ENCODE peak calls at places on chromosomes 4 and X, in eight cellular contexts. One of them, this sample, is unnamed.

GRCh38 chr4:114472269-114473032 is 126.2 kb upstream of the UGT8 start:
- DNase-seq in stimulated activated CD4-positive, alpha-beta T cell treated with anti-CD3 and anti-CD28 coated beads, Interleukin-15, amount 100 ng/mL, for 1 hour: no peak
- DNase-seq in GM23338: no peak
- DNase-seq in RWPE1: no peak
- DNase-seq in M059J: no peak
- DNase-seq in NCI-H2081 treated with DMSO at 0.1 percent for 48 hours: no peak
- DNase-seq in frontal cortex: no peak
- DNase-seq in naive thymus-derived CD8-positive, alpha-beta T cell: no peak
- DNase-seq in this sample: no peak

GRCh38 chrX:110759785-110760184 is 35.8 kb downstream of the CHRDL1 start:
- DNase-seq in NCI-H2081 treated with DMSO at 0.1 percent for 48 hours: no peak
- DNase-seq in RWPE1: no peak
- DNase-seq in naive thymus-derived CD8-positive, alpha-beta T cell: no peak
- DNase-seq in frontal cortex: no peak
- DNase-seq in GM23338: no peak
- DNase-seq in M059J: peak
- DNase-seq in stimulated activated CD4-positive, alpha-beta T cell treated with anti-CD3 and anti-CD28 coated beads, Interleukin-15, amount 100 ng/mL, for 1 hour: no peak
- DNase-seq in this sample: no peak

GRCh38 chr4:119046263-119046662 is 89.4 kb upstream of the MYOZ2 start:
- DNase-seq in stimulated activated CD4-positive, alpha-beta T cell treated with anti-CD3 and anti-CD28 coated beads, Interleukin-15, amount 100 ng/mL, for 1 hour: no peak
- DNase-seq in NCI-H2081 treated with DMSO at 0.1 percent for 48 hours: no peak
- DNase-seq in M059J: no peak
- DNase-seq in frontal cortex: no peak
- DNase-seq in naive thymus-derived CD8-positive, alpha-beta T cell: no peak
- DNase-seq in RWPE1: no peak
- DNase-seq in GM23338: no peak
- DNase-seq in this sample: no peak

GRCh38 chrX:17527135-17527701 is 152.2 kb downstream of the NHS start:
- DNase-seq in stimulated activated CD4-positive, alpha-beta T cell treated with anti-CD3 and anti-CD28 coated beads, Interleukin-15, amount 100 ng/mL, for 1 hour: no peak
- DNase-seq in GM23338: no peak
- DNase-seq in M059J: peak
- DNase-seq in naive thymus-derived CD8-positive, alpha-beta T cell: no peak
- DNase-seq in frontal cortex: no peak
- DNase-seq in NCI-H2081 treated with DMSO at 0.1 percent for 48 hours: no peak
- DNase-seq in RWPE1: no peak
- DNase-seq in this sample: no peak

GRCh38 chr4:39502034-39502658 is 25.1 kb downstream of the UGDH start:
- DNase-seq in naive thymus-derived CD8-positive, alpha-beta T cell: no peak
- DNase-seq in NCI-H2081 treated with DMSO at 0.1 percent for 48 hours: no peak
- DNase-seq in RWPE1: peak
- DNase-seq in M059J: peak
- DNase-seq in stimulated activated CD4-positive, alpha-beta T cell treated with anti-CD3 and anti-CD28 coated beads, Interleukin-15, amount 100 ng/mL, for 1 hour: no peak
- DNase-seq in GM23338: no peak
- DNase-seq in frontal cortex: no peak
- DNase-seq in this sample: no peak

GRCh38 chr4:24968992-24969391 is 56.1 kb upstream of the CCDC149 start:
- DNase-seq in RWPE1: no peak
- DNase-seq in stimulated activated CD4-positive, alpha-beta T cell treated with anti-CD3 and anti-CD28 coated beads, Interleukin-15, amount 100 ng/mL, for 1 hour: no peak
- DNase-seq in M059J: no peak
- DNase-seq in GM23338: no peak
- DNase-seq in naive thymus-derived CD8-positive, alpha-beta T cell: no peak
- DNase-seq in NCI-H2081 treated with DMSO at 0.1 percent for 48 hours: no peak
- DNase-seq in frontal cortex: no peak
- DNase-seq in this sample: no peak

GRCh38 chr4:23728393-23728792 is 161.5 kb downstream of the PPARGC1A start:
- DNase-seq in GM23338: no peak
- DNase-seq in stimulated activated CD4-positive, alpha-beta T cell treated with anti-CD3 and anti-CD28 coated beads, Interleukin-15, amount 100 ng/mL, for 1 hour: no peak
- DNase-seq in M059J: peak
- DNase-seq in naive thymus-derived CD8-positive, alpha-beta T cell: no peak
- DNase-seq in RWPE1: peak
- DNase-seq in NCI-H2081 treated with DMSO at 0.1 percent for 48 hours: no peak
- DNase-seq in frontal cortex: peak
- DNase-seq in this sample: no peak

GRCh38 chr4:56200275-56200674 is 187.0 kb downstream of the AASDH start:
- DNase-seq in frontal cortex: no peak
- DNase-seq in naive thymus-derived CD8-positive, alpha-beta T cell: no peak
- DNase-seq in GM23338: no peak
- DNase-seq in stimulated activated CD4-positive, alpha-beta T cell treated with anti-CD3 and anti-CD28 coated beads, Interleukin-15, amount 100 ng/mL, for 1 hour: no peak
- DNase-seq in NCI-H2081 treated with DMSO at 0.1 percent for 48 hours: no peak
- DNase-seq in RWPE1: no peak
- DNase-seq in M059J: no peak
- DNase-seq in this sample: no peak

GRCh38 chr4:174524242-174524641 is 2.0 kb upstream of the HPGD start:
- DNase-seq in stimulated activated CD4-positive, alpha-beta T cell treated with anti-CD3 and anti-CD28 coated beads, Interleukin-15, amount 100 ng/mL, for 1 hour: no peak
- DNase-seq in frontal cortex: no peak
- DNase-seq in RWPE1: no peak
- DNase-seq in naive thymus-derived CD8-positive, alpha-beta T cell: no peak
- DNase-seq in M059J: no peak
- DNase-seq in NCI-H2081 treated with DMSO at 0.1 percent for 48 hours: no peak
- DNase-seq in GM23338: no peak
- DNase-seq in this sample: no peak

GRCh38 chr4:3124070-3124767 is 49.7 kb downstream of the HTT start:
- DNase-seq in GM23338: no peak
- DNase-seq in stimulated activated CD4-positive, alpha-beta T cell treated with anti-CD3 and anti-CD28 coated beads, Interleukin-15, amount 100 ng/mL, for 1 hour: no peak
- DNase-seq in frontal cortex: no peak
- DNase-seq in naive thymus-derived CD8-positive, alpha-beta T cell: no peak
- DNase-seq in NCI-H2081 treated with DMSO at 0.1 percent for 48 hours: no peak
- DNase-seq in M059J: no peak
- DNase-seq in RWPE1: no peak
- DNase-seq in this sample: no peak

GRCh38 chr4:164748375-164748774 is 5.6 kb upstream of the SMIM31 start:
- DNase-seq in M059J: peak
- DNase-seq in stimulated activated CD4-positive, alpha-beta T cell treated with anti-CD3 and anti-CD28 coated beads, Interleukin-15, amount 100 ng/mL, for 1 hour: no peak
- DNase-seq in NCI-H2081 treated with DMSO at 0.1 percent for 48 hours: no peak
- DNase-seq in RWPE1: peak
- DNase-seq in GM23338: peak
- DNase-seq in frontal cortex: peak
- DNase-seq in naive thymus-derived CD8-positive, alpha-beta T cell: no peak
- DNase-seq in this sample: peak

GRCh38 chr4:39056023-39056422 is 6.0 kb upstream of the KLHL5 start:
- DNase-seq in stimulated activated CD4-positive, alpha-beta T cell treated with anti-CD3 and anti-CD28 coated beads, Interleukin-15, amount 100 ng/mL, for 1 hour: no peak
- DNase-seq in M059J: no peak
- DNase-seq in RWPE1: no peak
- DNase-seq in NCI-H2081 treated with DMSO at 0.1 percent for 48 hours: no peak
- DNase-seq in GM23338: no peak
- DNase-seq in naive thymus-derived CD8-positive, alpha-beta T cell: no peak
- DNase-seq in frontal cortex: no peak
- DNase-seq in this sample: no peak

GRCh38 chrX:148024425-148025148 is 43.5 kb downstream of the FMR1NB start:
- DNase-seq in GM23338: no peak
- DNase-seq in stimulated activated CD4-positive, alpha-beta T cell treated with anti-CD3 and anti-CD28 coated beads, Interleukin-15, amount 100 ng/mL, for 1 hour: no peak
- DNase-seq in NCI-H2081 treated with DMSO at 0.1 percent for 48 hours: no peak
- DNase-seq in RWPE1: no peak
- DNase-seq in frontal cortex: no peak
- DNase-seq in M059J: no peak
- DNase-seq in naive thymus-derived CD8-positive, alpha-beta T cell: no peak
- DNase-seq in this sample: no peak

GRCh38 chr4:147581601-147582350 is 35.4 kb upstream of the TMEM184C start:
- DNase-seq in naive thymus-derived CD8-positive, alpha-beta T cell: no peak
- DNase-seq in RWPE1: no peak
- DNase-seq in frontal cortex: no peak
- DNase-seq in stimulated activated CD4-positive, alpha-beta T cell treated with anti-CD3 and anti-CD28 coated beads, Interleukin-15, amount 100 ng/mL, for 1 hour: no peak
- DNase-seq in M059J: peak
- DNase-seq in GM23338: no peak
- DNase-seq in NCI-H2081 treated with DMSO at 0.1 percent for 48 hours: no peak
- DNase-seq in this sample: no peak

GRCh38 chr4:76108467-76109181 is 34.1 kb downstream of the ART3 start:
- DNase-seq in NCI-H2081 treated with DMSO at 0.1 percent for 48 hours: no peak
- DNase-seq in M059J: peak
- DNase-seq in stimulated activated CD4-positive, alpha-beta T cell treated with anti-CD3 and anti-CD28 coated beads, Interleukin-15, amount 100 ng/mL, for 1 hour: no peak
- DNase-seq in frontal cortex: no peak
- DNase-seq in RWPE1: peak
- DNase-seq in GM23338: peak
- DNase-seq in naive thymus-derived CD8-positive, alpha-beta T cell: no peak
- DNase-seq in this sample: peak

GRCh38 chr4:52051615-52052474 is 741 bp downstream of the SPATA18 start:
- DNase-seq in stimulated activated CD4-positive, alpha-beta T cell treated with anti-CD3 and anti-CD28 coated beads, Interleukin-15, amount 100 ng/mL, for 1 hour: no peak
- DNase-seq in NCI-H2081 treated with DMSO at 0.1 percent for 48 hours: no peak
- DNase-seq in frontal cortex: peak
- DNase-seq in RWPE1: peak
- DNase-seq in M059J: no peak
- DNase-seq in GM23338: peak
- DNase-seq in naive thymus-derived CD8-positive, alpha-beta T cell: no peak
- DNase-seq in this sample: peak

GRCh38 chrX:40465735-40466551 is 114.8 kb upstream of the ATP6AP2 start:
- DNase-seq in M059J: no peak
- DNase-seq in naive thymus-derived CD8-positive, alpha-beta T cell: peak
- DNase-seq in NCI-H2081 treated with DMSO at 0.1 percent for 48 hours: no peak
- DNase-seq in GM23338: no peak
- DNase-seq in frontal cortex: no peak
- DNase-seq in RWPE1: no peak
- DNase-seq in stimulated activated CD4-positive, alpha-beta T cell treated with anti-CD3 and anti-CD28 coated beads, Interleukin-15, amount 100 ng/mL, for 1 hour: no peak
- DNase-seq in this sample: no peak

GRCh38 chrX:120769576-120770341 is 105.9 kb downstream of the CT47B1 start:
- DNase-seq in GM23338: peak
- DNase-seq in M059J: peak
- DNase-seq in RWPE1: peak
- DNase-seq in NCI-H2081 treated with DMSO at 0.1 percent for 48 hours: peak
- DNase-seq in naive thymus-derived CD8-positive, alpha-beta T cell: no peak
- DNase-seq in stimulated activated CD4-positive, alpha-beta T cell treated with anti-CD3 and anti-CD28 coated beads, Interleukin-15, amount 100 ng/mL, for 1 hour: no peak
- DNase-seq in frontal cortex: no peak
- DNase-seq in this sample: peak

GRCh38 chr4:112036881-112037280 is 108.4 kb upstream of the FAM241A start:
- DNase-seq in naive thymus-derived CD8-positive, alpha-beta T cell: no peak
- DNase-seq in frontal cortex: no peak
- DNase-seq in RWPE1: no peak
- DNase-seq in NCI-H2081 treated with DMSO at 0.1 percent for 48 hours: no peak
- DNase-seq in GM23338: peak
- DNase-seq in M059J: no peak
- DNase-seq in stimulated activated CD4-positive, alpha-beta T cell treated with anti-CD3 and anti-CD28 coated beads, Interleukin-15, amount 100 ng/mL, for 1 hour: no peak
- DNase-seq in this sample: peak

GRCh38 chr4:47817275-47817674 is 20.6 kb downstream of the CORIN start:
- DNase-seq in naive thymus-derived CD8-positive, alpha-beta T cell: no peak
- DNase-seq in stimulated activated CD4-positive, alpha-beta T cell treated with anti-CD3 and anti-CD28 coated beads, Interleukin-15, amount 100 ng/mL, for 1 hour: no peak
- DNase-seq in M059J: no peak
- DNase-seq in frontal cortex: no peak
- DNase-seq in NCI-H2081 treated with DMSO at 0.1 percent for 48 hours: no peak
- DNase-seq in GM23338: no peak
- DNase-seq in RWPE1: no peak
- DNase-seq in this sample: no peak

This sample was measured in NCI-H82.